ENCODE peak calls at places on chromosomes 3 and 15, in four cellular contexts. P is EL, I is CMK, S is GM12892. X is an unnamed sample.

GRCh38 chr3:105715372-105715771 is 153.4 kb downstream of the CBLB start:
- DNase-seq in P (peak; percentile 46), S (no peak), I (no peak), X (no peak)

GRCh38 chr15:31062310-31062964 is 39.1 kb downstream of the TRPM1 start:
- DNase-seq in S (no peak), I (no peak), P (no peak), X (no peak)

GRCh38 chr15:58862326-58862725 is 71.2 kb downstream of the SLTM start:
- DNase-seq in I (no peak), S (no peak), P (no peak), X (no peak)

GRCh38 chr3:160886421-160886820 is 130.4 kb downstream of the PPM1L start:
- DNase-seq in S (peak; percentile 1), I (no peak), P (no peak), X (no peak)

GRCh38 chr3:119637679-119638525 is 22.5 kb downstream of the POPDC2 start:
- DNase-seq in P (peak; percentile 89), I (no peak), S (no peak), X (no peak)

GRCh38 chr3:45081506-45081905 is 55.4 kb downstream of the CLEC3B start:
- DNase-seq in I (no peak), S (no peak), P (no peak), X (no peak)

GRCh38 chr3:117722856-117723255 is 1013.3 kb downstream of the TUSC7 start:
- DNase-seq in P (no peak), S (no peak), I (no peak), X (no peak)

GRCh38 chr3:114214542-114215341 is 22.6 kb downstream of the ZNF80 start:
- DNase-seq in P (no peak), S (no peak), I (no peak), X (peak; percentile 13)

GRCh38 chr15:85689729-85690128 is 105.0 kb downstream of the KLHL25 start:
- DNase-seq in I (peak; percentile 64), P (no peak), S (no peak), X (no peak)

GRCh38 chr15:24054547-24055245 is 367.6 kb upstream of the NDN start:
- DNase-seq in I (no peak), S (no peak), P (no peak), X (no peak)

GRCh38 chr3:16770021-16770420 is 114.7 kb upstream of the PLCL2 start:
- DNase-seq in P (no peak), S (no peak), I (no peak), X (no peak)

GRCh38 chr15:64251121-64251520 is 88.3 kb upstream of the PPIB start:
- DNase-seq in S (no peak), P (no peak), I (no peak), X (no peak)

GRCh38 chr3:38722760-38723568 is 73.5 kb upstream of the SCN5A start:
- DNase-seq in P (peak; percentile 59), S (no peak), I (no peak), X (no peak)

GRCh38 chr3:146218880-146219866 is 31.7 kb downstream of the PLSCR4 start:
- DNase-seq in I (no peak), P (peak; percentile 45), S (no peak), X (peak; percentile 15)

GRCh38 chr3:128970741-128971048 is 23.2 kb downstream of the CFAP92 start:
- DNase-seq in I (no peak), S (no peak), P (no peak), X (no peak)